ENCODE peak calls at places on chromosome 19, in seven cellular contexts. One of them, this sample, is unnamed. For H3K36me3, the result is how much of the 10 kb centered on the place peaks cover.

GRCh38 chr19:49080392-49080791 is 4.9 kb upstream of the SNRNP70 start:
- DNase-seq in mammary epithelial cell: no peak
- DNase-seq in IMR-90: no peak
- DNase-seq in CD8-positive, alpha-beta T cell: no peak
- DNase-seq in heart right ventricle: no peak
- DNase-seq in thyroid gland: no peak
- DNase-seq in hepatocyte: no peak
- DNase-seq in this sample: no peak

GRCh38 chr19:56085571-56086275 is 35.4 kb downstream of the ZNF787 start:
- DNase-seq in mammary epithelial cell: peak
- DNase-seq in IMR-90: peak
- DNase-seq in CD8-positive, alpha-beta T cell: no peak
- DNase-seq in heart right ventricle: no peak
- DNase-seq in thyroid gland: no peak
- DNase-seq in hepatocyte: no peak
- DNase-seq in this sample: no peak

GRCh38 chr19:48724796-48725753 is 5.5 kb upstream of the MAMSTR start:
- DNase-seq in mammary epithelial cell: peak
- DNase-seq in IMR-90: peak
- DNase-seq in CD8-positive, alpha-beta T cell: no peak
- DNase-seq in heart right ventricle: no peak
- DNase-seq in thyroid gland: no peak
- DNase-seq in hepatocyte: peak
- DNase-seq in this sample: peak

GRCh38 chr19:6238643-6239281 is 41.0 kb downstream of the MLLT1 start:
- DNase-seq in mammary epithelial cell: peak
- DNase-seq in IMR-90: peak
- DNase-seq in CD8-positive, alpha-beta T cell: no peak
- DNase-seq in heart right ventricle: peak
- DNase-seq in thyroid gland: no peak
- DNase-seq in hepatocyte: no peak
- DNase-seq in this sample: no peak

GRCh38 chr19:47228168-47228936 is 2.6 kb downstream of the BBC3 start:
- DNase-seq in mammary epithelial cell: peak
- DNase-seq in IMR-90: peak
- DNase-seq in CD8-positive, alpha-beta T cell: peak
- DNase-seq in heart right ventricle: peak
- DNase-seq in thyroid gland: peak
- DNase-seq in hepatocyte: peak
- DNase-seq in this sample: peak

GRCh38 chr19:56671613-56671994 is at the start of gene ZNF835:
- DNase-seq in mammary epithelial cell: no peak
- DNase-seq in IMR-90: no peak
- DNase-seq in CD8-positive, alpha-beta T cell: peak
- DNase-seq in heart right ventricle: peak
- DNase-seq in thyroid gland: peak
- DNase-seq in hepatocyte: no peak
- DNase-seq in this sample: no peak

GRCh38 chr19:29737461-29738000 is 22.5 kb upstream of the C19orf12 start:
- DNase-seq in mammary epithelial cell: no peak
- DNase-seq in IMR-90: no peak
- DNase-seq in CD8-positive, alpha-beta T cell: no peak
- DNase-seq in heart right ventricle: no peak
- DNase-seq in thyroid gland: no peak
- DNase-seq in hepatocyte: no peak
- DNase-seq in this sample: no peak

GRCh38 chr19:18586311-18586710 is 2.3 kb upstream of the REX1BD start:
- DNase-seq in mammary epithelial cell: no peak
- DNase-seq in IMR-90: no peak
- DNase-seq in CD8-positive, alpha-beta T cell: no peak
- DNase-seq in heart right ventricle: no peak
- DNase-seq in thyroid gland: no peak
- DNase-seq in hepatocyte: no peak
- DNase-seq in this sample: no peak

GRCh38 chr19:30692517-30692870 is 320.3 kb downstream of the ZNF536 start:
- DNase-seq in mammary epithelial cell: no peak
- DNase-seq in IMR-90: no peak
- DNase-seq in CD8-positive, alpha-beta T cell: no peak
- DNase-seq in heart right ventricle: no peak
- DNase-seq in thyroid gland: peak
- DNase-seq in hepatocyte: no peak
- DNase-seq in this sample: no peak

GRCh38 chr19:12913011-12913561 is 6.0 kb downstream of the SYCE2 start:
- DNase-seq in mammary epithelial cell: no peak
- DNase-seq in IMR-90: peak
- DNase-seq in CD8-positive, alpha-beta T cell: no peak
- DNase-seq in heart right ventricle: peak
- DNase-seq in thyroid gland: peak
- DNase-seq in hepatocyte: peak
- DNase-seq in this sample: no peak

GRCh38 chr19:28746486-28746885 is 466.5 kb downstream of the UQCRFS1 start:
- DNase-seq in mammary epithelial cell: no peak
- DNase-seq in IMR-90: no peak
- DNase-seq in CD8-positive, alpha-beta T cell: no peak
- DNase-seq in heart right ventricle: no peak
- DNase-seq in thyroid gland: no peak
- DNase-seq in hepatocyte: no peak
- DNase-seq in this sample: no peak

GRCh38 chr19:27922970-27923369 is 1290.0 kb downstream of the UQCRFS1 start:
- DNase-seq in mammary epithelial cell: no peak
- DNase-seq in IMR-90: no peak
- DNase-seq in CD8-positive, alpha-beta T cell: no peak
- DNase-seq in heart right ventricle: no peak
- DNase-seq in thyroid gland: no peak
- DNase-seq in hepatocyte: no peak
- DNase-seq in this sample: no peak

GRCh38 chr19:10305139-10305806 is 4.3 kb downstream of the ZGLP1 start:
- DNase-seq in mammary epithelial cell: no peak
- DNase-seq in IMR-90: peak
- DNase-seq in CD8-positive, alpha-beta T cell: no peak
- DNase-seq in heart right ventricle: no peak
- DNase-seq in thyroid gland: no peak
- DNase-seq in hepatocyte: no peak
- DNase-seq in this sample: no peak

GRCh38 chr19:19372656-19373416 is 32.6 kb upstream of the GATAD2A start:
- DNase-seq in mammary epithelial cell: no peak
- DNase-seq in IMR-90: peak
- DNase-seq in CD8-positive, alpha-beta T cell: peak
- DNase-seq in heart right ventricle: peak
- DNase-seq in thyroid gland: peak
- DNase-seq in hepatocyte: peak
- DNase-seq in this sample: peak

GRCh38 chr19:18763674-18764590 is 27.2 kb downstream of the COMP start:
- DNase-seq in mammary epithelial cell: peak
- DNase-seq in IMR-90: peak
- DNase-seq in CD8-positive, alpha-beta T cell: no peak
- DNase-seq in heart right ventricle: no peak
- DNase-seq in thyroid gland: peak
- DNase-seq in hepatocyte: no peak
- DNase-seq in this sample: no peak

GRCh38 chr19:6733338-6734095 is 3.9 kb downstream of the GPR108 start:
- DNase-seq in mammary epithelial cell: no peak
- DNase-seq in IMR-90: no peak
- DNase-seq in CD8-positive, alpha-beta T cell: no peak
- DNase-seq in heart right ventricle: no peak
- DNase-seq in thyroid gland: no peak
- DNase-seq in hepatocyte: no peak
- DNase-seq in this sample: no peak

GRCh38 chr19:7772752-7773291 is 9.8 kb downstream of the CLEC4M start:
- DNase-seq in mammary epithelial cell: peak
- DNase-seq in IMR-90: no peak
- DNase-seq in CD8-positive, alpha-beta T cell: no peak
- DNase-seq in heart right ventricle: no peak
- DNase-seq in thyroid gland: no peak
- DNase-seq in hepatocyte: no peak
- DNase-seq in this sample: no peak

GRCh38 chr19:6877766-6878165 is 9.6 kb upstream of the ADGRE1 start:
- DNase-seq in mammary epithelial cell: no peak
- DNase-seq in IMR-90: no peak
- DNase-seq in CD8-positive, alpha-beta T cell: no peak
- DNase-seq in heart right ventricle: no peak
- DNase-seq in thyroid gland: no peak
- DNase-seq in hepatocyte: no peak
- DNase-seq in this sample: no peak

GRCh38 chr19:11279505-11280236 is 16.3 kb upstream of the TSPAN16 start:
- DNase-seq in mammary epithelial cell: no peak
- DNase-seq in IMR-90: no peak
- DNase-seq in CD8-positive, alpha-beta T cell: peak
- DNase-seq in heart right ventricle: no peak
- DNase-seq in thyroid gland: no peak
- DNase-seq in hepatocyte: no peak
- DNase-seq in this sample: no peak

GRCh38 chr19:13978306-13978705 is 26.0 kb downstream of the DCAF15 start:
- DNase-seq in mammary epithelial cell: no peak
- DNase-seq in IMR-90: no peak
- DNase-seq in CD8-positive, alpha-beta T cell: no peak
- DNase-seq in heart right ventricle: peak
- DNase-seq in thyroid gland: peak
- DNase-seq in hepatocyte: peak
- DNase-seq in this sample: peak

GRCh38 chr19:13979686-13980085 is 26.4 kb downstream of the RFX1 start:
- DNase-seq in mammary epithelial cell: no peak
- DNase-seq in IMR-90: no peak
- DNase-seq in CD8-positive, alpha-beta T cell: no peak
- DNase-seq in heart right ventricle: no peak
- DNase-seq in thyroid gland: no peak
- DNase-seq in hepatocyte: no peak
- DNase-seq in this sample: no peak

GRCh38 chr19:13980340-13980739 is 25.8 kb downstream of the RFX1 start:
- DNase-seq in mammary epithelial cell: no peak
- DNase-seq in IMR-90: no peak
- DNase-seq in CD8-positive, alpha-beta T cell: no peak
- DNase-seq in heart right ventricle: no peak
- DNase-seq in thyroid gland: no peak
- DNase-seq in hepatocyte: no peak
- DNase-seq in this sample: no peak

GRCh38 chr19:13978721-13979191 is 26.4 kb downstream of the DCAF15 start:
- DNase-seq in mammary epithelial cell: no peak
- DNase-seq in IMR-90: no peak
- DNase-seq in CD8-positive, alpha-beta T cell: peak
- DNase-seq in heart right ventricle: no peak
- DNase-seq in thyroid gland: no peak
- DNase-seq in hepatocyte: peak
- DNase-seq in this sample: no peak

GRCh38 chr19:13979224-13979623 is 26.9 kb downstream of the RFX1 start:
- DNase-seq in mammary epithelial cell: no peak
- DNase-seq in IMR-90: no peak
- DNase-seq in CD8-positive, alpha-beta T cell: no peak
- DNase-seq in heart right ventricle: no peak
- DNase-seq in thyroid gland: no peak
- DNase-seq in hepatocyte: peak
- DNase-seq in this sample: peak
- H3K36me3 ChIP-seq in mammary epithelial cell: under half
- H3K36me3 ChIP-seq in IMR-90: under half
- H3K36me3 ChIP-seq in CD8-positive, alpha-beta T cell: under half
- H3K36me3 ChIP-seq in heart right ventricle: under half
- H3K36me3 ChIP-seq in thyroid gland: under half
- H3K36me3 ChIP-seq in hepatocyte: under half
- H3K36me3 ChIP-seq in this sample: under half

GRCh38 chr19:43781630-43782310 is 997 bp upstream of the KCNN4 start:
- DNase-seq in mammary epithelial cell: peak
- DNase-seq in IMR-90: no peak
- DNase-seq in CD8-positive, alpha-beta T cell: no peak
- DNase-seq in heart right ventricle: no peak
- DNase-seq in thyroid gland: no peak
- DNase-seq in hepatocyte: no peak
- DNase-seq in this sample: no peak

GRCh38 chr19:43778651-43779050 is 2.1 kb downstream of the KCNN4 start:
- DNase-seq in mammary epithelial cell: no peak
- DNase-seq in IMR-90: no peak
- DNase-seq in CD8-positive, alpha-beta T cell: no peak
- DNase-seq in heart right ventricle: no peak
- DNase-seq in thyroid gland: no peak
- DNase-seq in hepatocyte: no peak
- DNase-seq in this sample: no peak

GRCh38 chr19:43779147-43779819 is 1.5 kb downstream of the KCNN4 start:
- DNase-seq in mammary epithelial cell: peak
- DNase-seq in IMR-90: no peak
- DNase-seq in CD8-positive, alpha-beta T cell: no peak
- DNase-seq in heart right ventricle: no peak
- DNase-seq in thyroid gland: no peak
- DNase-seq in hepatocyte: peak
- DNase-seq in this sample: no peak

GRCh38 chr19:43780706-43781525 is at the start of gene KCNN4:
- DNase-seq in mammary epithelial cell: peak
- DNase-seq in IMR-90: peak
- DNase-seq in CD8-positive, alpha-beta T cell: peak
- DNase-seq in heart right ventricle: no peak
- DNase-seq in thyroid gland: no peak
- DNase-seq in hepatocyte: peak
- DNase-seq in this sample: no peak

DNA sequence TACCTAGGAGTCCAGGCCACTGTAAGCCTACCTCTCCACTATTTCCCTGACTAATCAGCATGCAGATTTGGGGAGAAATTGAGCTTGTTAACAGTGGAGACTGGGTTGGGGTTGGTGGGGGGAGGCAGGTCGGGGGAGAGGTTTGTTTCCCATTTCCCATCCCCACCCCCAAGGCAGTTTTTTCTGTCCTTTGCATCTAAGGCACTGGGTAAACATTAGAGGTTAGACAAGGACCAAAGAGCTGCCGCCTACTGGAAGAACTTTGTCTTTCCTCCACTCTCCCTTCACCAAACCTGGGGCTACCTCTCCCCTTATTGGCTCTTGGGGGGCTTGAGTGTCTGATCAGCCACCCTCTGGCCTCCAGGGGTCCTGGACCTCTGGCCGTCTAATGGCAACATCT is 953 bp downstream of the KCNN4 start:
- DNase-seq in mammary epithelial cell: peak
- DNase-seq in IMR-90: no peak
- DNase-seq in CD8-positive, alpha-beta T cell: no peak
- DNase-seq in heart right ventricle: no peak
- DNase-seq in thyroid gland: no peak
- DNase-seq in hepatocyte: peak
- DNase-seq in this sample: no peak
- TF ChIP-seq CTCF in mammary epithelial cell: peak
- TF ChIP-seq CTCF in IMR-90: no peak
- TF ChIP-seq CTCF in CD8-positive, alpha-beta T cell: no peak
- TF ChIP-seq CTCF in heart right ventricle: no peak
- TF ChIP-seq CTCF in thyroid gland: no peak
- TF ChIP-seq CTCF in hepatocyte: no peak
- TF ChIP-seq CTCF in this sample: no peak

GRCh38 chr19:46159893-46160775 is 12.1 kb downstream of the IGFL2 start:
- DNase-seq in mammary epithelial cell: no peak
- DNase-seq in IMR-90: no peak
- DNase-seq in CD8-positive, alpha-beta T cell: no peak
- DNase-seq in heart right ventricle: no peak
- DNase-seq in thyroid gland: no peak
- DNase-seq in hepatocyte: no peak
- DNase-seq in this sample: no peak

GRCh38 chr19:46159418-46159817 is 11.4 kb downstream of the IGFL2 start:
- DNase-seq in mammary epithelial cell: peak
- DNase-seq in IMR-90: no peak
- DNase-seq in CD8-positive, alpha-beta T cell: no peak
- DNase-seq in heart right ventricle: no peak
- DNase-seq in thyroid gland: no peak
- DNase-seq in hepatocyte: no peak
- DNase-seq in this sample: no peak

GRCh38 chr19:46162731-46163130 is 14.7 kb downstream of the IGFL2 start:
- DNase-seq in mammary epithelial cell: no peak
- DNase-seq in IMR-90: no peak
- DNase-seq in CD8-positive, alpha-beta T cell: no peak
- DNase-seq in heart right ventricle: no peak
- DNase-seq in thyroid gland: no peak
- DNase-seq in hepatocyte: no peak
- DNase-seq in this sample: no peak
- H3K36me3 ChIP-seq in mammary epithelial cell: under half
- H3K36me3 ChIP-seq in IMR-90: under half
- H3K36me3 ChIP-seq in CD8-positive, alpha-beta T cell: under half
- H3K36me3 ChIP-seq in heart right ventricle: under half
- H3K36me3 ChIP-seq in thyroid gland: under half
- H3K36me3 ChIP-seq in hepatocyte: under half
- H3K36me3 ChIP-seq in this sample: under half

GRCh38 chr19:4733755-4734345 is 10.2 kb upstream of the DPP9 start:
- DNase-seq in mammary epithelial cell: no peak
- DNase-seq in IMR-90: no peak
- DNase-seq in CD8-positive, alpha-beta T cell: no peak
- DNase-seq in heart right ventricle: no peak
- DNase-seq in thyroid gland: no peak
- DNase-seq in hepatocyte: no peak
- DNase-seq in this sample: no peak
- TF ChIP-seq CTCF in mammary epithelial cell: no peak
- TF ChIP-seq CTCF in IMR-90: no peak
- TF ChIP-seq CTCF in CD8-positive, alpha-beta T cell: peak
- TF ChIP-seq CTCF in heart right ventricle: no peak
- TF ChIP-seq CTCF in thyroid gland: no peak
- TF ChIP-seq CTCF in hepatocyte: no peak
- TF ChIP-seq CTCF in this sample: no peak

This sample was measured in Caco-2.